ENCODE peak calls at places on chromosomes 11 and 22, in five cellular contexts. Q is IMR-90, K is SK-N-SH, V is HepG2, X is K562. D is an unnamed sample.

GRCh38 chr11:122137081-122137793 is 21.2 kb upstream of the BLID start:
- DNase-seq in Q (peak; percentile 96), K (no peak), V (no peak), X (no peak), D (no peak)

GRCh38 chr22:48755332-48755949 is 1072.2 kb downstream of the BRD1 start:
- DNase-seq in Q (no peak), K (no peak), V (no peak), X (no peak), D (no peak)

GRCh38 chr22:47765757-47766156 is 1003.3 kb downstream of the TBC1D22A start:
- DNase-seq in Q (no peak), K (no peak), V (no peak), X (no peak), D (no peak)

GRCh38 chr11:95426823-95427462 is 195.9 kb upstream of the SESN3 start:
- DNase-seq in Q (no peak), K (no peak), V (no peak), X (no peak), D (no peak)

GRCh38 chr11:76542436-76542835 is 97.6 kb downstream of the EMSY start:
- DNase-seq in Q (no peak), K (no peak), V (no peak), X (no peak), D (no peak)

GRCh38 chr11:124640660-124641059 is 18.0 kb downstream of the TBRG1 start:
- DNase-seq in Q (no peak), K (no peak), V (no peak), X (no peak), D (no peak)

GRCh38 chr22:50190182-50190951 is 4.7 kb downstream of the TRABD start:
- DNase-seq in Q (no peak), K (peak; percentile 91), V (no peak), X (peak; percentile 87), D (peak; percentile 74)

GRCh38 chr11:85974126-85974525 is 94.8 kb downstream of the PICALM start:
- DNase-seq in Q (peak; percentile 48), K (no peak), V (no peak), X (no peak), D (no peak)

GRCh38 chr11:134951305-134951700 is 539.3 kb upstream of the B3GAT1 start:
- DNase-seq in Q (peak; percentile 78), K (no peak), V (no peak), X (no peak), D (no peak)

GRCh38 chr11:66637557-66638176 is 836 bp upstream of the RBM4 start:
- DNase-seq in Q (peak; percentile 46), K (no peak), V (no peak), X (peak; percentile 32), D (no peak)

GRCh38 chr11:60978546-60979380 is 7.3 kb downstream of the CD6 start:
- DNase-seq in Q (no peak), K (peak; percentile 58), V (no peak), X (no peak), D (no peak)

GRCh38 chr11:37512156-37512780 is 914.2 kb upstream of the RAG2 start:
- DNase-seq in Q (no peak), K (no peak), V (no peak), X (no peak), D (no peak)

GRCh38 chr11:123653405-123653996 is 923 bp downstream of the SCN3B start:
- DNase-seq in Q (no peak), K (no peak), V (no peak), X (no peak), D (peak; percentile 33)

GRCh38 chr11:125156346-125156745 is 8.2 kb upstream of the PKNOX2 start:
- DNase-seq in Q (no peak), K (no peak), V (no peak), X (no peak), D (no peak)

GRCh38 chr11:132123449-132123848 is 753.0 kb downstream of the NTM start:
- DNase-seq in Q (no peak), K (no peak), V (no peak), X (no peak), D (no peak)

GRCh38 chr11:5304046-5304445 is 2.3 kb upstream of the OR51B4 start:
- DNase-seq in Q (no peak), K (no peak), V (no peak), X (no peak), D (no peak)

GRCh38 chr22:50236731-50237409 is 8.0 kb downstream of the TUBGCP6 start:
- DNase-seq in Q (peak; percentile 17), K (no peak), V (no peak), X (no peak), D (peak; percentile 36)

GRCh38 chr22:27996529-27996925 is 77.5 kb upstream of the PITPNB start:
- DNase-seq in Q (no peak), K (no peak), V (no peak), X (no peak), D (no peak)

GRCh38 chr22:25392584-25392983 is 171.9 kb upstream of the GRK3 start:
- DNase-seq in Q (no peak), K (no peak), V (no peak), X (no peak), D (no peak)

GRCh38 chr22:26671317-26672059 is 14.1 kb downstream of the MIAT start:
- DNase-seq in Q (no peak), K (no peak), V (no peak), X (no peak), D (no peak)

GRCh38 chr22:22553735-22554134 is 5.3 kb downstream of the PRAME start:
- DNase-seq in Q (no peak), K (no peak), V (no peak), X (peak; percentile 69), D (no peak)

GRCh38 chr22:31160328-31160978 is 471 bp downstream of the RNF185 start:
- DNase-seq in Q (peak; percentile 31), K (no peak), V (no peak), X (peak; percentile 29), D (no peak)

GRCh38 chr11:124846058-124846719 is 19.0 kb upstream of the ROBO3 start:
- DNase-seq in Q (no peak), K (no peak), V (no peak), X (no peak), D (no peak)

GRCh38 chr11:35085766-35086165 is 53.2 kb upstream of the CD44 start:
- DNase-seq in Q (no peak), K (no peak), V (no peak), X (no peak), D (no peak)

GRCh38 chr11:23278121-23278520 is 417.8 kb upstream of the CCDC179 start:
- DNase-seq in Q (peak; percentile 81), K (no peak), V (no peak), X (no peak), D (no peak)

GRCh38 chr22:42142771-42143461 is 12.3 kb upstream of the CYP2D6 start:
- DNase-seq in Q (no peak), K (no peak), V (no peak), X (no peak), D (no peak)

GRCh38 chr11:119854521-119854920 is 125.5 kb upstream of the NECTIN1 start:
- DNase-seq in Q (no peak), K (no peak), V (no peak), X (no peak), D (no peak)

GRCh38 chr22:38694945-38695344 is 5.8 kb downstream of the JOSD1 start:
- DNase-seq in Q (no peak), K (no peak), V (no peak), X (no peak), D (peak; percentile 52)

GRCh38 chr11:44269369-44270351 is 40.3 kb downstream of the ALX4 start:
- DNase-seq in Q (peak; percentile 60), K (no peak), V (no peak), X (peak; percentile 91), D (no peak)

GRCh38 chr11:62400760-62401159 is 18.1 kb upstream of the SCGB1A1 start:
- DNase-seq in Q (peak; percentile 74), K (peak; percentile 93), V (no peak), X (peak; percentile 27), D (no peak)

GRCh38 chr22:47394504-47395440 is 632.3 kb downstream of the TBC1D22A start:
- DNase-seq in Q (no peak), K (no peak), V (no peak), X (no peak), D (no peak)

GRCh38 chr22:37431811-37432707 is 4.8 kb upstream of the ELFN2 start:
- DNase-seq in Q (peak; percentile 99), K (no peak), V (peak; percentile 19), X (no peak), D (peak; percentile 75)

GRCh38 chr11:123111465-123111864 is 49.5 kb upstream of the HSPA8 start:
- DNase-seq in Q (peak; percentile 65), K (peak; percentile 64), V (peak; percentile 38), X (peak; percentile 57), D (peak; percentile 47)

GRCh38 chr22:21045585-21046294 is at the start of gene LRRC74B:
- DNase-seq in Q (peak; percentile 87), K (peak; percentile 97), V (peak; percentile 67), X (peak; percentile 100), D (peak; percentile 89)

GRCh38 chr22:26502688-26503561 is 9.3 kb downstream of the TFIP11 start:
- DNase-seq in Q (peak; percentile 51), K (peak; percentile 59), V (no peak), X (peak; percentile 31), D (no peak)

GRCh38 chr11:108562746-108563581 is 30.6 kb downstream of the EXPH5 start:
- DNase-seq in Q (no peak), K (no peak), V (no peak), X (no peak), D (no peak)

GRCh38 chr11:12119502-12119901 is 9.1 kb downstream of the MICAL2 start:
- DNase-seq in Q (no peak), K (no peak), V (no peak), X (no peak), D (no peak)

GRCh38 chr11:8219257-8220021 is 44.2 kb downstream of the LMO1 start:
- DNase-seq in Q (peak; percentile 55), K (peak; percentile 80), V (peak; percentile 39), X (peak; percentile 51), D (peak; percentile 70)

GRCh38 chr11:65129649-65130441 is 4.5 kb downstream of the SYVN1 start:
- DNase-seq in Q (no peak), K (no peak), V (no peak), X (no peak), D (no peak)

GRCh38 chr11:2898366-2899079 is 12.9 kb upstream of the CDKN1C start:
- DNase-seq in Q (peak; percentile 94), K (no peak), V (peak; percentile 17), X (peak; percentile 44), D (peak; percentile 68)
- TF ChIP-seq SMC3 in Q (no peak), K (no peak), V (no peak), X (no peak), D (no peak)

GRCh38 chr11:1772270-1773130 is 8.8 kb upstream of the CTSD start:
- DNase-seq in Q (peak; percentile 91), K (no peak), V (no peak), X (peak; percentile 96), D (peak; percentile 95)
- TF ChIP-seq SMC3 in Q (no peak), K (no peak), V (no peak), X (no peak), D (no peak)

DNA sequence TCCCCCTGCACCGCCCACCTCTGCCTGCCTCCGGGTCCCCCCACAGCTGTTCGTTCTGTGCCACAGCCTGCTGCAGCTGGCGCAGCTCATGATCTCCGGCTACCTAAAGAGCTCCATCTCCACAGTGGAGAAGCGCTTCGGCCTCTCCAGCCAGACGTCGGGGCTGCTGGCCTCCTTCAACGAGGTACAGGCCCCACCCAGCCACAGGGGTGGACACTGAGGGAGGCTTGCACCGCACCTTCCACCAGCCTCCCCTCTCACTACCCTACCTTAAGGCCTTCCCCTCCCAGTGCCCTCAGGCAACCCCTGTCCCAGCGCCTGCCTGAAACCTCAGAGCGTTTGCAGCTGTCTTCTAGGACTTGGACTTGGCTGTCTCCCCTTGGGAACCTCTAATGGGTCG is 13.0 kb downstream of the SLCO2B1 start:
- DNase-seq in Q (no peak), K (no peak), V (no peak), X (no peak), D (no peak)
- TF ChIP-seq SMC3 in Q (no peak), K (no peak), V (no peak), X (no peak), D (no peak)

GRCh38 chr11:118488480-118489109 is 38.7 kb upstream of the TTC36 start:
- DNase-seq in Q (peak; percentile 83), K (peak; percentile 74), V (peak; percentile 68), X (peak; percentile 66), D (peak; percentile 41)
- TF ChIP-seq SMC3 in Q (peak; percentile 64), K (peak; percentile 67), V (peak; percentile 78), X (peak; percentile 85), D (peak; percentile 55)

D was measured in A549.